ENCODE peak calls at places on chromosomes 2 and 18, in nine cellular contexts. V, Q, X, E, J, T, D, P and C are unnamed samples. For H3K4me1, the result is how much of the 10 kb centered on the place peaks cover.

GRCh38 chr2:106065268-106065982 is 128.7 kb downstream of the UXS1 start:
- DNase-seq in V (no peak), Q (no peak), X (no peak), E (no peak), J (no peak), T (no peak), D (no peak), P (no peak), C (peak)

GRCh38 chr2:37619230-37619956 is 52.0 kb downstream of the CDC42EP3 start:
- DNase-seq in V (no peak), Q (no peak), X (no peak), E (no peak), J (no peak), T (no peak), D (no peak), P (no peak), C (no peak)

GRCh38 chr2:222878877-222879601 is 18.2 kb downstream of the ACSL3 start:
- DNase-seq in V (peak), Q (no peak), X (no peak), E (no peak), J (no peak), T (no peak), D (no peak), P (peak), C (no peak)

GRCh38 chr2:36376319-36376765 is 20.8 kb downstream of the CRIM1 start:
- DNase-seq in V (no peak), Q (no peak), X (peak), E (no peak), J (peak), T (no peak), D (peak), P (peak), C (peak)

GRCh38 chr18:69380324-69380723 is 20.4 kb upstream of the DOK6 start:
- DNase-seq in V (no peak), Q (no peak), X (no peak), E (no peak), J (no peak), T (no peak), D (no peak), P (no peak), C (no peak)

GRCh38 chr2:160033732-160034392 is 28.6 kb downstream of the PLA2R1 start:
- DNase-seq in V (no peak), Q (no peak), X (no peak), E (peak), J (no peak), T (no peak), D (no peak), P (peak), C (no peak)

GRCh38 chr18:79567481-79568147 is 112.0 kb upstream of the CTDP1 start:
- DNase-seq in V (no peak), Q (no peak), X (no peak), E (no peak), J (peak), T (peak), D (peak), P (peak), C (peak)

GRCh38 chr2:197388866-197389587 is 45.8 kb downstream of the SF3B1 start:
- DNase-seq in V (no peak), Q (no peak), X (no peak), E (no peak), J (no peak), T (no peak), D (no peak), P (no peak), C (no peak)

GRCh38 chr2:1988594-1988993 is 244.3 kb upstream of the PXDN start:
- DNase-seq in V (no peak), Q (no peak), X (no peak), E (no peak), J (no peak), T (no peak), D (no peak), P (no peak), C (no peak)

GRCh38 chr18:34314847-34315246 is 90.1 kb upstream of the NOL4 start:
- DNase-seq in V (no peak), Q (no peak), X (no peak), E (no peak), J (no peak), T (no peak), D (no peak), P (no peak), C (no peak)

GRCh38 chr2:238899386-238899785 is 51.5 kb downstream of the TWIST2 start:
- DNase-seq in V (no peak), Q (no peak), X (no peak), E (no peak), J (peak), T (peak), D (no peak), P (no peak), C (no peak)

GRCh38 chr2:158381978-158382377 is 74.6 kb downstream of the CCDC148 start:
- DNase-seq in V (no peak), Q (no peak), X (no peak), E (no peak), J (no peak), T (no peak), D (no peak), P (no peak), C (no peak)

GRCh38 chr18:11309172-11309571 is 159.8 kb upstream of the PIEZO2 start:
- DNase-seq in V (peak), Q (peak), X (no peak), E (no peak), J (no peak), T (no peak), D (no peak), P (no peak), C (no peak)

GRCh38 chr2:240786355-240786841 is 33.6 kb downstream of the KIF1A start:
- DNase-seq in V (no peak), Q (no peak), X (no peak), E (no peak), J (peak), T (peak), D (no peak), P (no peak), C (peak)

GRCh38 chr18:75052475-75052874 is 156.5 kb downstream of the PTGR3 start:
- DNase-seq in V (no peak), Q (no peak), X (no peak), E (no peak), J (no peak), T (no peak), D (peak), P (no peak), C (no peak)

GRCh38 chr2:15588329-15588919 is 3.2 kb upstream of the DDX1 start:
- DNase-seq in V (peak), Q (peak), X (no peak), E (peak), J (no peak), T (no peak), D (no peak), P (peak), C (no peak)

GRCh38 chr2:32882911-32883810 is 63.6 kb upstream of the LTBP1 start:
- DNase-seq in V (no peak), Q (no peak), X (no peak), E (no peak), J (no peak), T (no peak), D (no peak), P (peak), C (no peak)

GRCh38 chr2:162166745-162167144 is 14.7 kb upstream of the GCG start:
- DNase-seq in V (no peak), Q (no peak), X (no peak), E (no peak), J (no peak), T (no peak), D (no peak), P (no peak), C (no peak)

GRCh38 chr18:46329736-46330246 is 225.6 kb downstream of the HAUS1 start:
- DNase-seq in V (no peak), Q (no peak), X (no peak), E (no peak), J (no peak), T (no peak), D (no peak), P (no peak), C (no peak)

GRCh38 chr18:3748081-3748480 is 298.1 kb downstream of the TGIF1 start:
- DNase-seq in V (no peak), Q (no peak), X (no peak), E (no peak), J (no peak), T (no peak), D (no peak), P (no peak), C (no peak)

GRCh38 chr2:215723011-215723410 is 287.1 kb upstream of the FN1 start:
- DNase-seq in V (no peak), Q (no peak), X (no peak), E (no peak), J (no peak), T (no peak), D (no peak), P (peak), C (no peak)

DNA sequence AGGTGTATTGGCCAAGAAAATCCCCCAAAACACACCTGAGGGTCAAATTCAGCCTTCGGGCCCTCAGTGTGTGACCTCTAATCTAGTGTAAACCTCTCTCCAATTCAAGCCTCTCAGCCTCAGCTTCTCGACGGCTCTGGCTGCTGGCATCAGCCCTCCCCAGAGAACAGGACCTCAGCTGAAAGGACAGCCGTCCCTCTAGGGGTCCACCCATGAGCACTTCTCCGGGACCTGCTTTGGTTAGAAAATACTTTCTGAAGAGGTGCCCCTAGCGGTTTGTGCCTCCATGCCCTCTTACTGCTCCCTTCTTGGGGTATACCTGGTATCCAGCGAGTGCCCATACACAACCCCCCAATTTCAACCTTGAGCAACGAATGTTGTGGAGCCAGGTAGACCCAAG is 48.8 kb downstream of the INHBB start:
- DNase-seq in V (no peak), Q (no peak), X (peak), E (no peak), J (no peak), T (peak), D (no peak), P (no peak), C (no peak)
- H3K4me1 ChIP-seq in V (under half), Q (under half), X (under half), E (under half), J (under half), T (under half), D (under half), P (under half), C (under half)

GRCh38 chr2:21643180-21643579 is 519.4 kb downstream of the TDRD15 start:
- DNase-seq in V (no peak), Q (no peak), X (no peak), E (no peak), J (no peak), T (no peak), D (no peak), P (peak), C (no peak)

GRCh38 chr2:21646449-21646848 is 522.7 kb downstream of the TDRD15 start:
- DNase-seq in V (no peak), Q (no peak), X (no peak), E (no peak), J (no peak), T (no peak), D (no peak), P (no peak), C (no peak)

GRCh38 chr2:21640046-21640445 is 516.3 kb downstream of the TDRD15 start:
- DNase-seq in V (no peak), Q (no peak), X (no peak), E (no peak), J (no peak), T (no peak), D (no peak), P (no peak), C (no peak)

DNA sequence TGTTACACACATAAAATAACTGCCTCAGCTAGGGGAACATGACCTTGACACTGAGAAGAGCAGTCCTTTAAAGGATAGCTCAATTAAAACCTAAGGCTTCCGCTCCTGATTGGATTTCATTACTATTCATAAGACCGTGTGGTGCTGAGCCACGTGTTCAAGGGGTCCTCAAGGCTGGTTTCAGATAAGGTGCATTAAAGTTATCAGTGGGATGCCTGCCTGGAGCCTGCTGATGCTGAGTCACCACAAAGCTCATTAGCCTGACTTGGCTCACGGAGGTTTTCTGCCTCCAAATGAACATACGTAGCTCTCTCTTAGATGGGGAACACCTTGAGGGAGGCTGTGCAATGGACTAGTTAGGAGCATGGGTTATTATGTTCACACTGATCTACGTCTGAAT is 518.9 kb downstream of the TDRD15 start:
- DNase-seq in V (no peak), Q (no peak), X (no peak), E (no peak), J (no peak), T (no peak), D (no peak), P (peak), C (no peak)
- H3K4me3 ChIP-seq in V (no peak), Q (no peak), X (no peak), E (no peak), J (no peak), T (no peak), D (no peak), P (no peak), C (no peak)

DNA sequence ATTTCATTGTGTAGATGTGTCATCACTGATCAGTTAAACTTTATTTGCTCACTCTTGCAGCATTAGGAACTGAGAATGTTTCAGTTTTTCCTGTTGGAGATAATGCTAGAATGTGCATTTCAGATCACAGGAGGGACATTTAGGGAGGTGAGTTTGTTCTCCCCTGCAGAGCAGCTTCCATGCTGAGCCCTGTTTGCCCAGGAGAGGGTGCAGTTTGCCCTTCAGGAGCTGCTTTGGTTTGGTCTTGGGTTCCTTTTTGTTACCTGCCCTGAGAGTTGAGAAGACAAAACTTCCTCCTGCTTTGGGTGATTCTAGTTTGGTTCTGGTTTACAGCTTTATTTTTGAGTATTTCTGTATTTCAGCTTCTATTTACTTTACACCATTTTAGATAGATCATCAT is 49.9 kb downstream of the DGKD start:
- DNase-seq in V (peak), Q (peak), X (no peak), E (no peak), J (no peak), T (peak), D (no peak), P (peak), C (no peak)
- TF ChIP-seq CTCF in V (peak), Q (peak), X (peak), E (peak), J (peak), T (peak), D (peak), P (peak), C (peak)

DNA sequence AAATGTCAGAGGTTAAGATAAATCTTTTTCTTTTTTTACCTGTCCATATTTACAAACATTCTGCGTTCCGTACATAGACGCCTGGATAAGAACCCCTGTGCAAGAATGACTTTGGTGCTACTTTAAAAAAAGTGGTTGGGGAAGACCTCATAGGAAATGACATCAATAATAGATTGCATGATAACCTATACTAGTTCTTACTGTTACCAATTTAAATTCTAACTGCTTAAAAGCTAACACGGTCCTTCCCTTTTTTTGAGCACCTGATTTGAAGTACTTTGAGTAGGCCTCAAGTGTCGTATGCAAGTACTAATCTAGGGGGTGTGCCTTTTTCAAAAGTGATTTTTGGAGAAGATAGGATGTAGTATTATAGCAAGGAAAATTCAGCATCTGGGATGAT is 2.1 kb downstream of the SLC39A10 start:
- DNase-seq in V (no peak), Q (peak), X (no peak), E (no peak), J (no peak), T (no peak), D (no peak), P (peak), C (no peak)
- H3K4me1 ChIP-seq in V (under half), Q (half or more), X (under half), E (under half), J (under half), T (half or more), D (under half), P (under half), C (under half)

DNA sequence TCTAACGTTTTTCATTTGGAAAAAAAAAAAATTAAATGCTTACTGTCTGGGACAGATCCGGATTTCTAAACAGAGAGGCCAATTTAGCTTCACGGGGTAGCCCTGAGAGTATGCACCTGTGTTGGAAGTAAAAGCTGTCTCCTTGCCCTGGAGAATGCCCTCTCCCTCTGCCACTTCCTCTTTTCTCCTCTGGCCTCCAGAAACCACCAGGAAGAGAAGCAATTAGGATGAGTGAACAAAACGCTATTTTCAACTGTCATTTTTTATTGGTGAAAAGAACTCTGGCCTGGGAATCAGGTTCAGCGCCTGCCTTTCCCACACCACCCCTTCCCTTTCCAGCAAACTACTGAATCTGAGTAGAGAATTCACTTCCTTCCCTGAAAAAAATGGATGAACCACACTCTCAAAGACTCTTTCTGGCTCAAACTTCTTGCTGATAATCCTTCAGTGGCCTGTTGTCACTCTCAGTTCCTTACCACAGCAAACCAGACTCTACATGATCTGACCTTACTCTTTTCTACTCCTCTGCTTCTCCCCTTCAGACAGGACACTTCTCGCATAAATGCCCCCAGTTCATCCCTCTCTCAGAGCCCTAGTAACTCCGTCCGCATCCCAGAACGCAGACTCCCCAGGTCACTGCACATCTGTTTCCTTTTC is 29.8 kb downstream of the KLF7 start:
- DNase-seq in V (no peak), Q (no peak), X (no peak), E (no peak), J (no peak), T (no peak), D (no peak), P (no peak), C (no peak)
- H3K4me3 ChIP-seq in V (no peak), Q (no peak), X (no peak), E (no peak), J (no peak), T (peak), D (no peak), P (no peak), C (no peak)

GRCh38 chr18:21241224-21242131 is 554 bp upstream of the GREB1L start:
- DNase-seq in V (no peak), Q (no peak), X (no peak), E (no peak), J (no peak), T (no peak), D (no peak), P (no peak), C (no peak)

GRCh38 chr18:21243041-21243431 is 1.0 kb downstream of the GREB1L start:
- DNase-seq in V (no peak), Q (no peak), X (no peak), E (no peak), J (no peak), T (no peak), D (no peak), P (no peak), C (no peak)

DNA sequence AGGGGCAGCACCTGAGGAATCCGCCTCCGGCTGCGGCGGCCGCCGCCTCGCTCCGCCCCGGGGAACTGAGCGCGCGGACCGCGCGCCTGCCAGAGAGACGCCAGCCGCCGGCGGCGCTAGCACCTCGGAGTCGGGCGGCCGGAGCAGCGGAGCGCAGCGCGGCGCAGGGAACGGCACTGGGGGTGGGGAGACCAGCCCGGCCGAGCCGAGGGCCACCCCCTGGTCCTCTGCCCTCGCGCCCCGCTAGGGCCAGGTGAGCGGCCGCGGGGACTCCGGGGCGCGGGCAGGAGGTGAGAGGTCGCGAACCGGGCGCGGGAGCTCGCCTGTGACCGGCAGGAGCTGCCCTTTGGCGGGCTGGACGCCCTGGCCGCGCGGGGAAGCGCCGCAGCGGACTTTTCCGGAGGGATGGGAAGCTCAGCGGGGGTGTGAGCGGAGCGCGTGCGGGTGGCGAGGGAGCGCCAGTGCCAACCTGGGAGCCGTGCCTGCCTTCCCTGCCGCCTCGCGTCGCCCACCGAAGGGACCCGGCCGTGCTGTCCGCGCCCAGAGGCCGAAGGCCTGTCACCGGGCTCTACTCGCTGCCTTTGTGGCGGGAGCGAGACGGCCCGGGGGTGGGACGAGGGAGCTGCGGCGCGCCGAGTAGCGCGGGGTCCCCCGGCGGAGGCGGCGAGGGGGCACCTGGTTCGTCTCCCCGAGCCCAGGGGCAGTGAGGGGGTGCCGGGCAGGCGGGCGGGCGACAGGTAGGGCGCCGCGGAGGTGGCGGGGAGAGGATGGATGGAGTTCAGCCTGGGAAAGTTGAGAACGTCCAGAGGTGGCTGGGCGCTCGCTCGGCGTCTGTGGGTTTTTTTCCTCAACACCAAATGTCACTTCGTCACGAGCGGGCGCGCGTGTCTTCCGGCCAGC is at the start of gene GREB1L:
- DNase-seq in V (peak), Q (no peak), X (no peak), E (no peak), J (peak), T (no peak), D (peak), P (no peak), C (peak)
- TF ChIP-seq CTCF in V (peak), Q (no peak), X (no peak), E (peak), J (no peak), T (no peak), D (peak), P (peak), C (peak)